ENCODE peak calls at places on chromosomes 13 and 19, in seven cellular contexts. C, Q, I, W, E, Y and P are unnamed samples.

GRCh38 chr19:4933528-4933927 is 24.2 kb downstream of the UHRF1 start:
- DNase-seq in C (no peak), Q (no peak), I (no peak), W (no peak), E (no peak), Y (no peak), P (no peak)

GRCh38 chr13:60838581-60838980 is 441.6 kb downstream of the TDRD3 start:
- DNase-seq in C (no peak), Q (peak; percentile 18), I (no peak), W (no peak), E (no peak), Y (no peak), P (no peak)

GRCh38 chr13:50679321-50679720 is 164.2 kb downstream of the DLEU7 start:
- DNase-seq in C (no peak), Q (peak; percentile 76), I (no peak), W (peak; percentile 3), E (no peak), Y (no peak), P (no peak)

GRCh38 chr19:46306501-46306900 is 9.7 kb downstream of the HIF3A start:
- DNase-seq in C (no peak), Q (no peak), I (no peak), W (no peak), E (no peak), Y (no peak), P (no peak)

GRCh38 chr19:1064661-1065605 is 2.0 kb upstream of the ARHGAP45 start:
- DNase-seq in C (no peak), Q (no peak), I (no peak), W (peak; percentile 73), E (no peak), Y (peak; percentile 60), P (peak; percentile 49)

GRCh38 chr13:25784119-25784518 is 267.7 kb downstream of the SHISA2 start:
- DNase-seq in C (no peak), Q (no peak), I (no peak), W (no peak), E (no peak), Y (no peak), P (no peak)

GRCh38 chr19:23541991-23542390 is 145.0 kb downstream of the ZNF675 start:
- DNase-seq in C (no peak), Q (no peak), I (no peak), W (no peak), E (no peak), Y (no peak), P (no peak)

GRCh38 chr13:27774169-27774568 is 18.1 kb upstream of the GSX1 start:
- DNase-seq in C (no peak), Q (no peak), I (no peak), W (no peak), E (no peak), Y (no peak), P (no peak)

GRCh38 chr19:38425222-38425809 is 703 bp downstream of the RASGRP4 start:
- DNase-seq in C (no peak), Q (no peak), I (no peak), W (no peak), E (no peak), Y (no peak), P (no peak)

GRCh38 chr19:48354332-48354992 is 9.3 kb downstream of the TMEM143 start:
- DNase-seq in C (no peak), Q (peak; percentile 77), I (no peak), W (peak; percentile 23), E (no peak), Y (no peak), P (no peak)

GRCh38 chr19:47755065-47755761 is 9.9 kb downstream of the NOP53 start:
- DNase-seq in C (no peak), Q (no peak), I (no peak), W (no peak), E (no peak), Y (no peak), P (no peak)